ENCODE peak calls at places on chromosomes 3 and 15, in five cellular contexts. One of them, this sample, is unnamed.

GRCh38 chr15:63933522-63933921 is 99.8 kb upstream of the HERC1 start:
- DNase-seq in K562: no peak
- DNase-seq in GM12892: no peak
- DNase-seq in SK-N-SH: no peak
- DNase-seq in HepG2: no peak
- DNase-seq in this sample: no peak

GRCh38 chr3:160720123-160720746 is 35.8 kb upstream of the PPM1L start:
- DNase-seq in GM12892: no peak
- DNase-seq in K562: no peak
- DNase-seq in SK-N-SH: no peak
- DNase-seq in HepG2: no peak
- DNase-seq in this sample: no peak

GRCh38 chr3:122858373-122858772 is 63.5 kb downstream of the SLC49A4 start:
- DNase-seq in SK-N-SH: peak; percentile 17
- DNase-seq in HepG2: peak; percentile 12
- DNase-seq in K562: no peak
- DNase-seq in GM12892: no peak
- DNase-seq in this sample: no peak

GRCh38 chr3:120795959-120796358 is 53.4 kb downstream of the GTF2E1 start:
- DNase-seq in SK-N-SH: no peak
- DNase-seq in HepG2: peak; percentile 36
- DNase-seq in GM12892: no peak
- DNase-seq in K562: no peak
- DNase-seq in this sample: no peak

GRCh38 chr3:37387462-37387861 is 213.1 kb upstream of the LRRFIP2 start:
- DNase-seq in K562: no peak
- DNase-seq in SK-N-SH: no peak
- DNase-seq in HepG2: no peak
- DNase-seq in GM12892: no peak
- DNase-seq in this sample: no peak

GRCh38 chr3:196988241-196989029 is 19.8 kb upstream of the PIGZ start:
- DNase-seq in GM12892: peak; percentile 11
- DNase-seq in K562: peak; percentile 83
- DNase-seq in SK-N-SH: peak; percentile 58
- DNase-seq in HepG2: peak; percentile 74
- DNase-seq in this sample: no peak

GRCh38 chr3:129315386-129315991 is 36.8 kb downstream of the HMCES start:
- DNase-seq in SK-N-SH: peak; percentile 53
- DNase-seq in GM12892: no peak
- DNase-seq in HepG2: no peak
- DNase-seq in K562: peak; percentile 40
- DNase-seq in this sample: no peak

GRCh38 chr3:125594581-125595011 is 701 bp downstream of the OSBPL11 start:
- DNase-seq in HepG2: no peak
- DNase-seq in GM12892: no peak
- DNase-seq in K562: no peak
- DNase-seq in SK-N-SH: peak; percentile 32
- DNase-seq in this sample: no peak

GRCh38 chr15:94265009-94265408 is 33.6 kb downstream of the MCTP2 start:
- DNase-seq in HepG2: no peak
- DNase-seq in GM12892: no peak
- DNase-seq in SK-N-SH: no peak
- DNase-seq in K562: no peak
- DNase-seq in this sample: no peak

GRCh38 chr3:25080461-25080860 is 347.6 kb upstream of the RARB start:
- DNase-seq in GM12892: no peak
- DNase-seq in K562: no peak
- DNase-seq in HepG2: no peak
- DNase-seq in SK-N-SH: no peak
- DNase-seq in this sample: no peak

GRCh38 chr3:5198986-5199731 is 11.7 kb downstream of the EDEM1 start:
- DNase-seq in HepG2: no peak
- DNase-seq in K562: no peak
- DNase-seq in SK-N-SH: no peak
- DNase-seq in GM12892: no peak
- DNase-seq in this sample: no peak

GRCh38 chr3:184134746-184135148 is 411 bp upstream of the EIF2B5 start:
- DNase-seq in HepG2: no peak
- DNase-seq in SK-N-SH: no peak
- DNase-seq in GM12892: no peak
- DNase-seq in K562: no peak
- DNase-seq in this sample: no peak

GRCh38 chr3:143207338-143207961 is 87.9 kb downstream of the CHST2 start:
- DNase-seq in SK-N-SH: no peak
- DNase-seq in GM12892: peak; percentile 31
- DNase-seq in HepG2: no peak
- DNase-seq in K562: peak; percentile 33
- DNase-seq in this sample: peak; percentile 21

GRCh38 chr3:34683851-34684250 is 885.4 kb downstream of the PDCD6IP start:
- DNase-seq in HepG2: peak; percentile 22
- DNase-seq in SK-N-SH: peak; percentile 4
- DNase-seq in K562: no peak
- DNase-seq in GM12892: no peak
- DNase-seq in this sample: no peak

GRCh38 chr15:34904527-34904926 is 65.0 kb downstream of the AQR start:
- DNase-seq in K562: no peak
- DNase-seq in GM12892: no peak
- DNase-seq in SK-N-SH: no peak
- DNase-seq in HepG2: no peak
- DNase-seq in this sample: no peak

GRCh38 chr15:74242296-74242929 is 6.3 kb downstream of the CCDC33 start:
- DNase-seq in K562: peak; percentile 20
- DNase-seq in HepG2: peak; percentile 6
- DNase-seq in GM12892: no peak
- DNase-seq in SK-N-SH: peak; percentile 57
- DNase-seq in this sample: no peak

GRCh38 chr15:43095708-43096347 is 10.0 kb downstream of the UBR1 start:
- DNase-seq in HepG2: no peak
- DNase-seq in GM12892: no peak
- DNase-seq in K562: no peak
- DNase-seq in SK-N-SH: no peak
- DNase-seq in this sample: no peak

GRCh38 chr3:125148836-125149235 is 63.7 kb downstream of the SLC12A8 start:
- DNase-seq in GM12892: no peak
- DNase-seq in SK-N-SH: no peak
- DNase-seq in K562: no peak
- DNase-seq in HepG2: no peak
- DNase-seq in this sample: no peak

GRCh38 chr3:152834354-152835310 is at the start of gene P2RY1:
- DNase-seq in GM12892: peak; percentile 53
- DNase-seq in K562: peak; percentile 83
- DNase-seq in HepG2: no peak
- DNase-seq in SK-N-SH: peak; percentile 70
- DNase-seq in this sample: peak; percentile 55

GRCh38 chr3:64187065-64187959 is 38.0 kb downstream of the PRICKLE2 start:
- DNase-seq in GM12892: no peak
- DNase-seq in SK-N-SH: no peak
- DNase-seq in K562: no peak
- DNase-seq in HepG2: peak; percentile 64
- DNase-seq in this sample: no peak

GRCh38 chr3:64190517-64191515 is 34.5 kb downstream of the PRICKLE2 start:
- DNase-seq in HepG2: no peak
- DNase-seq in K562: no peak
- DNase-seq in GM12892: no peak
- DNase-seq in SK-N-SH: no peak
- DNase-seq in this sample: no peak

GRCh38 chr3:64191822-64192221 is 33.4 kb downstream of the PRICKLE2 start:
- DNase-seq in HepG2: no peak
- DNase-seq in GM12892: no peak
- DNase-seq in SK-N-SH: no peak
- DNase-seq in K562: no peak
- DNase-seq in this sample: no peak

GRCh38 chr3:64186667-64187064 is 38.6 kb downstream of the PRICKLE2 start:
- DNase-seq in SK-N-SH: no peak
- DNase-seq in GM12892: no peak
- DNase-seq in HepG2: no peak
- DNase-seq in K562: no peak
- DNase-seq in this sample: no peak

GRCh38 chr3:64188810-64189560 is 36.3 kb downstream of the PRICKLE2 start:
- DNase-seq in SK-N-SH: no peak
- DNase-seq in GM12892: no peak
- DNase-seq in K562: no peak
- DNase-seq in HepG2: no peak
- DNase-seq in this sample: no peak
- TF ChIP-seq TAF1 in SK-N-SH: peak; percentile 39
- TF ChIP-seq TAF1 in GM12892: no peak
- TF ChIP-seq TAF1 in K562: no peak
- TF ChIP-seq TAF1 in HepG2: no peak
- TF ChIP-seq TAF1 in this sample: no peak

GRCh38 chr15:65110676-65111292 is 4.2 kb downstream of the UBAP1L start:
- DNase-seq in K562: no peak
- DNase-seq in GM12892: no peak
- DNase-seq in HepG2: no peak
- DNase-seq in SK-N-SH: peak; percentile 49
- DNase-seq in this sample: no peak
- TF ChIP-seq TAF1 in K562: no peak
- TF ChIP-seq TAF1 in GM12892: no peak
- TF ChIP-seq TAF1 in HepG2: no peak
- TF ChIP-seq TAF1 in SK-N-SH: no peak
- TF ChIP-seq TAF1 in this sample: no peak

DNA sequence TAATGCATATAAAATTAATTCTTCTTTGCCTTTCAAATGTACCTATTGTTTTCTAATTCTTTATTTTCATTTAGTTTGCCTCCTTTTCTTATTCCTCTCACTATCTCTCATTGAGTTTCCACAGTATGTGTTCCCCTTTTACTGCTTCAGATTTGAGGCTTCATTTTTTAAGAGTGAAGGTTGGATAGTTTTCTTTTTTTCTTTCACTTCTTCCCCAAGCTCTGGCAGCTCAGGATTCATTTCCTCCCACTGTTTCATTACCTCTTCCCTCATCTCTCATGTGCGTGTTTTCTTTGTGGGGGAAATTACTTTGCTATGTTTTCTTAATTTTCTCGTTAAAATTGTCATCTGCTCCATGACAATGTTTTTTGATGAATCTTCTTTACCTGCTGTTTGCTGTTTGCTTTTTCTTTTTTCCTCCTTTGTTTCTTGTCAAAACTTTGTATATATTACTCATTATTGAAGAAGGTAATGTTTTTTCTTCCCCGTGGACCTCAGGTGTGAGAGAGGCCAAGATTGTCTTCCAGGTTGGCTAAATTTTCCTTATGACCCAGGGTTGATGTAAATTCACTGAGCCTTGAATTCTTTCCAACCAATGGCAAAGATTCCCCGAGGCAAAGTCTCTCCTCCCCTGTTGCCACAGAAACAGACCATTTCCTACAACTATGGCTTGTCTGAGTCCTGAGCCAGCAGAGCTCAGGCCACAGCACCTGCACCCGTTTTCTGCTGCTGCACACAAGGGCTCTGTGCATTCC is 65.9 kb downstream of the NOX5 start:
- DNase-seq in K562: no peak
- DNase-seq in HepG2: no peak
- DNase-seq in GM12892: no peak
- DNase-seq in SK-N-SH: peak; percentile 48
- DNase-seq in this sample: no peak
- TF ChIP-seq TAF1 in K562: no peak
- TF ChIP-seq TAF1 in HepG2: no peak
- TF ChIP-seq TAF1 in GM12892: no peak
- TF ChIP-seq TAF1 in SK-N-SH: no peak
- TF ChIP-seq TAF1 in this sample: no peak

GRCh38 chr3:127101411-127102067 is 91.4 kb upstream of the PRR23E start:
- DNase-seq in HepG2: no peak
- DNase-seq in K562: no peak
- DNase-seq in GM12892: no peak
- DNase-seq in SK-N-SH: no peak
- DNase-seq in this sample: no peak

GRCh38 chr3:127103116-127103515 is 89.8 kb upstream of the PRR23E start:
- DNase-seq in HepG2: no peak
- DNase-seq in GM12892: no peak
- DNase-seq in SK-N-SH: no peak
- DNase-seq in K562: no peak
- DNase-seq in this sample: no peak

GRCh38 chr3:127104586-127104985 is 88.3 kb upstream of the PRR23E start:
- DNase-seq in K562: no peak
- DNase-seq in HepG2: no peak
- DNase-seq in SK-N-SH: no peak
- DNase-seq in GM12892: no peak
- DNase-seq in this sample: no peak

GRCh38 chr3:127100459-127101410 is 92.2 kb upstream of the PRR23E start:
- DNase-seq in GM12892: no peak
- DNase-seq in SK-N-SH: no peak
- DNase-seq in HepG2: no peak
- DNase-seq in K562: no peak
- DNase-seq in this sample: no peak

GRCh38 chr3:127102587-127102986 is 90.3 kb upstream of the PRR23E start:
- DNase-seq in HepG2: no peak
- DNase-seq in SK-N-SH: no peak
- DNase-seq in K562: no peak
- DNase-seq in GM12892: no peak
- DNase-seq in this sample: no peak
- TF ChIP-seq TAF1 in HepG2: no peak
- TF ChIP-seq TAF1 in SK-N-SH: no peak
- TF ChIP-seq TAF1 in K562: no peak
- TF ChIP-seq TAF1 in GM12892: no peak
- TF ChIP-seq TAF1 in this sample: no peak

GRCh38 chr3:188469228-188469885 is 315.4 kb downstream of the LPP start:
- DNase-seq in HepG2: no peak
- DNase-seq in SK-N-SH: no peak
- DNase-seq in K562: no peak
- DNase-seq in GM12892: no peak
- DNase-seq in this sample: no peak
- TF ChIP-seq TAF1 in HepG2: no peak
- TF ChIP-seq TAF1 in SK-N-SH: no peak
- TF ChIP-seq TAF1 in K562: no peak
- TF ChIP-seq TAF1 in GM12892: no peak
- TF ChIP-seq TAF1 in this sample: no peak

GRCh38 chr3:28247286-28247685 is 5.9 kb downstream of the CMC1 start:
- DNase-seq in SK-N-SH: no peak
- DNase-seq in GM12892: no peak
- DNase-seq in K562: no peak
- DNase-seq in HepG2: no peak
- DNase-seq in this sample: no peak

GRCh38 chr3:28252016-28252415 is 10.6 kb downstream of the CMC1 start:
- DNase-seq in K562: no peak
- DNase-seq in GM12892: no peak
- DNase-seq in SK-N-SH: no peak
- DNase-seq in HepG2: no peak
- DNase-seq in this sample: no peak

GRCh38 chr3:28253040-28253715 is 11.8 kb downstream of the CMC1 start:
- DNase-seq in SK-N-SH: no peak
- DNase-seq in K562: no peak
- DNase-seq in GM12892: no peak
- DNase-seq in HepG2: no peak
- DNase-seq in this sample: no peak

GRCh38 chr3:28250999-28251398 is 9.6 kb downstream of the CMC1 start:
- DNase-seq in SK-N-SH: no peak
- DNase-seq in GM12892: no peak
- DNase-seq in K562: no peak
- DNase-seq in HepG2: no peak
- DNase-seq in this sample: no peak
- TF ChIP-seq TAF1 in SK-N-SH: no peak
- TF ChIP-seq TAF1 in GM12892: no peak
- TF ChIP-seq TAF1 in K562: no peak
- TF ChIP-seq TAF1 in HepG2: no peak
- TF ChIP-seq TAF1 in this sample: no peak

GRCh38 chr15:70127288-70127746 is 29.6 kb upstream of the TLE3 start:
- DNase-seq in GM12892: no peak
- DNase-seq in K562: no peak
- DNase-seq in HepG2: peak; percentile 87
- DNase-seq in SK-N-SH: no peak
- DNase-seq in this sample: no peak
- TF ChIP-seq TAF1 in GM12892: no peak
- TF ChIP-seq TAF1 in K562: no peak
- TF ChIP-seq TAF1 in HepG2: no peak
- TF ChIP-seq TAF1 in SK-N-SH: no peak
- TF ChIP-seq TAF1 in this sample: no peak